ENCODE peak calls at places on chromosomes 6 and 20, in nine cellular contexts. One of them, this sample, is unnamed.

GRCh38 chr20:10735195-10735949 is 61.6 kb upstream of the JAG1 start:
- DNase-seq in ascending aorta: no peak
- DNase-seq in LNCaP clone FGC: no peak
- DNase-seq in Calu3: no peak
- DNase-seq in lower lobe of right lung: no peak
- DNase-seq in tibial artery: no peak
- DNase-seq in glutamatergic neuron: no peak
- DNase-seq in lung: no peak
- DNase-seq in cardiac fibroblast: no peak
- DNase-seq in this sample: no peak

GRCh38 chr20:60463798-60464197 is 505.6 kb downstream of the CDH26 start:
- DNase-seq in ascending aorta: no peak
- DNase-seq in LNCaP clone FGC: no peak
- DNase-seq in Calu3: no peak
- DNase-seq in lower lobe of right lung: no peak
- DNase-seq in tibial artery: no peak
- DNase-seq in glutamatergic neuron: no peak
- DNase-seq in lung: no peak
- DNase-seq in cardiac fibroblast: no peak
- DNase-seq in this sample: no peak

GRCh38 chr20:51272392-51272791 is 249.5 kb upstream of the KCNG1 start:
- DNase-seq in ascending aorta: no peak
- DNase-seq in LNCaP clone FGC: no peak
- DNase-seq in Calu3: no peak
- DNase-seq in lower lobe of right lung: no peak
- DNase-seq in tibial artery: no peak
- DNase-seq in glutamatergic neuron: no peak
- DNase-seq in lung: no peak
- DNase-seq in cardiac fibroblast: peak; percentile 83
- DNase-seq in this sample: no peak

GRCh38 chr20:13501500-13501899 is 137.2 kb downstream of the TASP1 start:
- DNase-seq in ascending aorta: no peak
- DNase-seq in LNCaP clone FGC: no peak
- DNase-seq in Calu3: no peak
- DNase-seq in lower lobe of right lung: no peak
- DNase-seq in tibial artery: no peak
- DNase-seq in glutamatergic neuron: no peak
- DNase-seq in lung: no peak
- DNase-seq in cardiac fibroblast: no peak
- DNase-seq in this sample: no peak

GRCh38 chr6:134720353-134721094 is 229.4 kb downstream of the ALDH8A1 start:
- DNase-seq in ascending aorta: no peak
- DNase-seq in LNCaP clone FGC: no peak
- DNase-seq in Calu3: no peak
- DNase-seq in lower lobe of right lung: no peak
- DNase-seq in tibial artery: peak; percentile 27
- DNase-seq in glutamatergic neuron: no peak
- DNase-seq in lung: no peak
- DNase-seq in cardiac fibroblast: no peak
- DNase-seq in this sample: no peak

GRCh38 chr20:41213150-41213820 is 75.9 kb downstream of the PLCG1 start:
- DNase-seq in ascending aorta: no peak
- DNase-seq in LNCaP clone FGC: no peak
- DNase-seq in Calu3: no peak
- DNase-seq in lower lobe of right lung: no peak
- DNase-seq in tibial artery: no peak
- DNase-seq in glutamatergic neuron: no peak
- DNase-seq in lung: no peak
- DNase-seq in cardiac fibroblast: no peak
- DNase-seq in this sample: no peak

GRCh38 chr20:62523473-62524203 is 47.8 kb upstream of the GATA5 start:
- DNase-seq in ascending aorta: no peak
- DNase-seq in LNCaP clone FGC: no peak
- DNase-seq in Calu3: peak; percentile 49
- DNase-seq in lower lobe of right lung: no peak
- DNase-seq in tibial artery: no peak
- DNase-seq in glutamatergic neuron: no peak
- DNase-seq in lung: no peak
- DNase-seq in cardiac fibroblast: no peak
- DNase-seq in this sample: no peak

GRCh38 chr6:129440691-129441090 is 269.3 kb downstream of the ARHGAP18 start:
- DNase-seq in ascending aorta: no peak
- DNase-seq in LNCaP clone FGC: no peak
- DNase-seq in Calu3: no peak
- DNase-seq in lower lobe of right lung: no peak
- DNase-seq in tibial artery: no peak
- DNase-seq in glutamatergic neuron: peak; percentile 16
- DNase-seq in lung: no peak
- DNase-seq in cardiac fibroblast: peak; percentile 38
- DNase-seq in this sample: no peak

GRCh38 chr20:39954585-39954984 is 734.5 kb downstream of the MAFB start:
- DNase-seq in ascending aorta: no peak
- DNase-seq in LNCaP clone FGC: no peak
- DNase-seq in Calu3: no peak
- DNase-seq in lower lobe of right lung: no peak
- DNase-seq in tibial artery: no peak
- DNase-seq in glutamatergic neuron: no peak
- DNase-seq in lung: no peak
- DNase-seq in cardiac fibroblast: no peak
- DNase-seq in this sample: no peak

GRCh38 chr6:82211326-82211725 is 36.2 kb downstream of the IBTK start:
- DNase-seq in ascending aorta: no peak
- DNase-seq in LNCaP clone FGC: no peak
- DNase-seq in Calu3: no peak
- DNase-seq in lower lobe of right lung: no peak
- DNase-seq in tibial artery: no peak
- DNase-seq in glutamatergic neuron: no peak
- DNase-seq in lung: no peak
- DNase-seq in cardiac fibroblast: no peak
- DNase-seq in this sample: no peak

GRCh38 chr6:30611150-30611855 is 5.7 kb downstream of the PPP1R10 start:
- DNase-seq in ascending aorta: no peak
- DNase-seq in LNCaP clone FGC: no peak
- DNase-seq in Calu3: no peak
- DNase-seq in lower lobe of right lung: no peak
- DNase-seq in tibial artery: no peak
- DNase-seq in glutamatergic neuron: no peak
- DNase-seq in lung: no peak
- DNase-seq in cardiac fibroblast: no peak
- DNase-seq in this sample: no peak

GRCh38 chr6:42326248-42326647 is 108.6 kb upstream of the MRPS10 start:
- DNase-seq in ascending aorta: no peak
- DNase-seq in LNCaP clone FGC: no peak
- DNase-seq in Calu3: no peak
- DNase-seq in lower lobe of right lung: no peak
- DNase-seq in tibial artery: no peak
- DNase-seq in glutamatergic neuron: no peak
- DNase-seq in lung: no peak
- DNase-seq in cardiac fibroblast: no peak
- DNase-seq in this sample: no peak

GRCh38 chr6:14235653-14236356 is 118.2 kb downstream of the CD83 start:
- DNase-seq in ascending aorta: no peak
- DNase-seq in LNCaP clone FGC: no peak
- DNase-seq in Calu3: no peak
- DNase-seq in lower lobe of right lung: no peak
- DNase-seq in tibial artery: no peak
- DNase-seq in glutamatergic neuron: no peak
- DNase-seq in lung: no peak
- DNase-seq in cardiac fibroblast: no peak
- DNase-seq in this sample: no peak

GRCh38 chr6:33112148-33112547 is 36.4 kb downstream of the HLA-DPB1 start:
- DNase-seq in ascending aorta: no peak
- DNase-seq in LNCaP clone FGC: peak; percentile 15
- DNase-seq in Calu3: peak; percentile 62
- DNase-seq in lower lobe of right lung: no peak
- DNase-seq in tibial artery: no peak
- DNase-seq in glutamatergic neuron: no peak
- DNase-seq in lung: peak; percentile 58
- DNase-seq in cardiac fibroblast: peak; percentile 71
- DNase-seq in this sample: no peak

GRCh38 chr6:45946352-45946751 is 69.3 kb downstream of the CLIC5 start:
- DNase-seq in ascending aorta: no peak
- DNase-seq in LNCaP clone FGC: no peak
- DNase-seq in Calu3: no peak
- DNase-seq in lower lobe of right lung: no peak
- DNase-seq in tibial artery: peak; percentile 32
- DNase-seq in glutamatergic neuron: no peak
- DNase-seq in lung: no peak
- DNase-seq in cardiac fibroblast: peak; percentile 73
- DNase-seq in this sample: no peak

GRCh38 chr6:103672169-103672568 is 1187.5 kb downstream of the HACE1 start:
- DNase-seq in ascending aorta: no peak
- DNase-seq in LNCaP clone FGC: no peak
- DNase-seq in Calu3: no peak
- DNase-seq in lower lobe of right lung: no peak
- DNase-seq in tibial artery: no peak
- DNase-seq in glutamatergic neuron: no peak
- DNase-seq in lung: no peak
- DNase-seq in cardiac fibroblast: peak; percentile 41
- DNase-seq in this sample: no peak

GRCh38 chr6:38714239-38715015 is 684 bp upstream of the DNAH8 start:
- DNase-seq in ascending aorta: no peak
- DNase-seq in LNCaP clone FGC: no peak
- DNase-seq in Calu3: no peak
- DNase-seq in lower lobe of right lung: no peak
- DNase-seq in tibial artery: no peak
- DNase-seq in glutamatergic neuron: no peak
- DNase-seq in lung: no peak
- DNase-seq in cardiac fibroblast: no peak
- DNase-seq in this sample: no peak

GRCh38 chr6:87798393-87799278 is 96.6 kb upstream of the AKIRIN2 start:
- DNase-seq in ascending aorta: no peak
- DNase-seq in LNCaP clone FGC: no peak
- DNase-seq in Calu3: no peak
- DNase-seq in lower lobe of right lung: no peak
- DNase-seq in tibial artery: no peak
- DNase-seq in glutamatergic neuron: no peak
- DNase-seq in lung: no peak
- DNase-seq in cardiac fibroblast: no peak
- DNase-seq in this sample: no peak

GRCh38 chr6:3635482-3635881 is 116.0 kb downstream of the PXDC1 start:
- DNase-seq in ascending aorta: no peak
- DNase-seq in LNCaP clone FGC: no peak
- DNase-seq in Calu3: no peak
- DNase-seq in lower lobe of right lung: no peak
- DNase-seq in tibial artery: no peak
- DNase-seq in glutamatergic neuron: no peak
- DNase-seq in lung: no peak
- DNase-seq in cardiac fibroblast: no peak
- DNase-seq in this sample: no peak
- TF ChIP-seq CTCF in ascending aorta: no peak
- TF ChIP-seq CTCF in LNCaP clone FGC: no peak
- TF ChIP-seq CTCF in Calu3: no peak
- TF ChIP-seq CTCF in lower lobe of right lung: no peak
- TF ChIP-seq CTCF in tibial artery: no peak
- TF ChIP-seq CTCF in glutamatergic neuron: no peak
- TF ChIP-seq CTCF in lung: no peak
- TF ChIP-seq CTCF in cardiac fibroblast: no peak
- TF ChIP-seq CTCF in this sample: no peak

DNA sequence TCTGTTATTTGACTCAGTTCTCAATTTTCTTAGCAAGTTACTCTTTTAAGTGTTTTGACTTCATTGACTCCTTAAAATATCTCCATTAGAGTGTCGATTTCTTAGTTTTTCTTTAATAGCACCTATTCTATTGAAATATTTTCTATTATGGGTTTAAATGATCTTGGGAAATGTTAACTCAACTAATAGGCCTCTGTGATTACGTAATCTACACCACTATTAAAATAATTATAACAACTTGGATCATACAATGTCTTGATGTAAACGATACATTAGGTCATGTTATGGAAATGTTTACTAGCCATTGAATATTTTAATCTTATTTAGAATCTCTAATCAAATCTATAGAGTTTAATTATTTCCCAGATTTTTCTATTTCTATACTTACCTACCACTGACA is 550.0 kb downstream of the EYS start:
- DNase-seq in ascending aorta: no peak
- DNase-seq in LNCaP clone FGC: no peak
- DNase-seq in Calu3: no peak
- DNase-seq in lower lobe of right lung: no peak
- DNase-seq in tibial artery: no peak
- DNase-seq in glutamatergic neuron: no peak
- DNase-seq in lung: no peak
- DNase-seq in cardiac fibroblast: no peak
- DNase-seq in this sample: no peak
- TF ChIP-seq CTCF in ascending aorta: no peak
- TF ChIP-seq CTCF in LNCaP clone FGC: no peak
- TF ChIP-seq CTCF in Calu3: no peak
- TF ChIP-seq CTCF in lower lobe of right lung: no peak
- TF ChIP-seq CTCF in tibial artery: no peak
- TF ChIP-seq CTCF in glutamatergic neuron: no peak
- TF ChIP-seq CTCF in lung: no peak
- TF ChIP-seq CTCF in cardiac fibroblast: no peak
- TF ChIP-seq CTCF in this sample: no peak

GRCh38 chr6:7669742-7670141 is 56.2 kb upstream of the BMP6 start:
- DNase-seq in ascending aorta: no peak
- DNase-seq in LNCaP clone FGC: no peak
- DNase-seq in Calu3: no peak
- DNase-seq in lower lobe of right lung: no peak
- DNase-seq in tibial artery: no peak
- DNase-seq in glutamatergic neuron: no peak
- DNase-seq in lung: no peak
- DNase-seq in cardiac fibroblast: peak; percentile 13
- DNase-seq in this sample: no peak
- TF ChIP-seq CTCF in ascending aorta: no peak
- TF ChIP-seq CTCF in LNCaP clone FGC: no peak
- TF ChIP-seq CTCF in Calu3: no peak
- TF ChIP-seq CTCF in lower lobe of right lung: no peak
- TF ChIP-seq CTCF in tibial artery: no peak
- TF ChIP-seq CTCF in glutamatergic neuron: no peak
- TF ChIP-seq CTCF in lung: no peak
- TF ChIP-seq CTCF in cardiac fibroblast: no peak
- TF ChIP-seq CTCF in this sample: no peak

GRCh38 chr6:63121166-63121565 is 90.1 kb upstream of the FKBP1C start:
- DNase-seq in ascending aorta: no peak
- DNase-seq in LNCaP clone FGC: no peak
- DNase-seq in Calu3: no peak
- DNase-seq in lower lobe of right lung: no peak
- DNase-seq in tibial artery: no peak
- DNase-seq in glutamatergic neuron: no peak
- DNase-seq in lung: no peak
- DNase-seq in cardiac fibroblast: no peak
- DNase-seq in this sample: no peak
- TF ChIP-seq CTCF in ascending aorta: no peak
- TF ChIP-seq CTCF in LNCaP clone FGC: peak; percentile 53
- TF ChIP-seq CTCF in Calu3: no peak
- TF ChIP-seq CTCF in lower lobe of right lung: no peak
- TF ChIP-seq CTCF in tibial artery: no peak
- TF ChIP-seq CTCF in glutamatergic neuron: no peak
- TF ChIP-seq CTCF in lung: no peak
- TF ChIP-seq CTCF in cardiac fibroblast: no peak
- TF ChIP-seq CTCF in this sample: no peak

This sample was measured in neural crest cell.